ENCODE peak calls at places on chromosomes 16 and 17, in six cellular contexts. One of them, this sample, is unnamed.

GRCh38 chr16:47144559-47144877 is 773 bp upstream of the NETO2 start:
- DNase-seq in thoracic aorta: no peak
- DNase-seq in MM.1S: no peak
- DNase-seq in nephron progenitor cell: no peak
- DNase-seq in ovary: no peak
- DNase-seq in transverse colon: no peak
- DNase-seq in this sample: no peak

GRCh38 chr16:56930516-56931252 is 1.3 kb upstream of the HERPUD1 start:
- DNase-seq in transverse colon: peak
- DNase-seq in nephron progenitor cell: no peak
- DNase-seq in MM.1S: peak
- DNase-seq in thoracic aorta: no peak
- DNase-seq in ovary: no peak
- DNase-seq in this sample: no peak

GRCh38 chr17:28747046-28747691 is 3.4 kb downstream of the TRAF4 start:
- DNase-seq in MM.1S: no peak
- DNase-seq in ovary: no peak
- DNase-seq in thoracic aorta: no peak
- DNase-seq in transverse colon: peak
- DNase-seq in nephron progenitor cell: no peak
- DNase-seq in this sample: no peak

GRCh38 chr17:67503184-67503583 is 126.1 kb downstream of the PITPNC1 start:
- DNase-seq in ovary: no peak
- DNase-seq in thoracic aorta: no peak
- DNase-seq in MM.1S: no peak
- DNase-seq in transverse colon: no peak
- DNase-seq in nephron progenitor cell: no peak
- DNase-seq in this sample: peak

GRCh38 chr16:52863000-52863399 is 189.7 kb downstream of the CHD9NB start:
- DNase-seq in MM.1S: no peak
- DNase-seq in transverse colon: no peak
- DNase-seq in nephron progenitor cell: no peak
- DNase-seq in thoracic aorta: no peak
- DNase-seq in ovary: no peak
- DNase-seq in this sample: no peak

GRCh38 chr16:61471737-61472136 is 564.5 kb downstream of the CDH8 start:
- DNase-seq in transverse colon: no peak
- DNase-seq in nephron progenitor cell: no peak
- DNase-seq in thoracic aorta: no peak
- DNase-seq in MM.1S: no peak
- DNase-seq in ovary: no peak
- DNase-seq in this sample: no peak

GRCh38 chr16:65737831-65738230 is 616.0 kb upstream of the CDH11 start:
- DNase-seq in thoracic aorta: no peak
- DNase-seq in ovary: no peak
- DNase-seq in transverse colon: no peak
- DNase-seq in MM.1S: no peak
- DNase-seq in nephron progenitor cell: no peak
- DNase-seq in this sample: no peak

GRCh38 chr16:85250609-85251223 is 138.4 kb upstream of the CIBAR2 start:
- DNase-seq in transverse colon: no peak
- DNase-seq in thoracic aorta: no peak
- DNase-seq in MM.1S: no peak
- DNase-seq in nephron progenitor cell: no peak
- DNase-seq in ovary: no peak
- DNase-seq in this sample: no peak

GRCh38 chr17:33603794-33604193 is 310.7 kb upstream of the ASIC2 start:
- DNase-seq in ovary: no peak
- DNase-seq in thoracic aorta: no peak
- DNase-seq in transverse colon: no peak
- DNase-seq in MM.1S: no peak
- DNase-seq in nephron progenitor cell: no peak
- DNase-seq in this sample: no peak

GRCh38 chr17:17897442-17897841 is 60.7 kb upstream of the SREBF1 start:
- DNase-seq in thoracic aorta: no peak
- DNase-seq in transverse colon: no peak
- DNase-seq in MM.1S: peak
- DNase-seq in nephron progenitor cell: no peak
- DNase-seq in ovary: no peak
- DNase-seq in this sample: no peak

GRCh38 chr17:3935140-3935542 is 18.9 kb upstream of the P2RX1 start:
- DNase-seq in transverse colon: peak
- DNase-seq in MM.1S: no peak
- DNase-seq in nephron progenitor cell: peak
- DNase-seq in thoracic aorta: no peak
- DNase-seq in ovary: peak
- DNase-seq in this sample: peak

GRCh38 chr16:88970539-88971065 is 6.4 kb downstream of the CBFA2T3 start:
- DNase-seq in nephron progenitor cell: no peak
- DNase-seq in ovary: no peak
- DNase-seq in thoracic aorta: no peak
- DNase-seq in transverse colon: no peak
- DNase-seq in MM.1S: no peak
- DNase-seq in this sample: no peak

GRCh38 chr16:85465328-85466307 is 147.5 kb upstream of the GSE1 start:
- DNase-seq in nephron progenitor cell: no peak
- DNase-seq in ovary: peak
- DNase-seq in MM.1S: no peak
- DNase-seq in thoracic aorta: no peak
- DNase-seq in transverse colon: no peak
- DNase-seq in this sample: no peak

GRCh38 chr16:75931043-75931442 is 204.8 kb upstream of the CPHXL start:
- DNase-seq in nephron progenitor cell: no peak
- DNase-seq in thoracic aorta: no peak
- DNase-seq in transverse colon: no peak
- DNase-seq in MM.1S: no peak
- DNase-seq in ovary: no peak
- DNase-seq in this sample: no peak

GRCh38 chr16:51440096-51440495 is 289.0 kb upstream of the SALL1 start:
- DNase-seq in nephron progenitor cell: no peak
- DNase-seq in MM.1S: no peak
- DNase-seq in transverse colon: no peak
- DNase-seq in ovary: no peak
- DNase-seq in thoracic aorta: no peak
- DNase-seq in this sample: no peak

GRCh38 chr17:58187063-58187462 is 5.5 kb upstream of the EPX start:
- DNase-seq in MM.1S: no peak
- DNase-seq in thoracic aorta: no peak
- DNase-seq in ovary: no peak
- DNase-seq in transverse colon: no peak
- DNase-seq in nephron progenitor cell: no peak
- DNase-seq in this sample: no peak

GRCh38 chr16:7333326-7333725 is 681 bp downstream of the RBFOX1 start:
- DNase-seq in MM.1S: no peak
- DNase-seq in ovary: no peak
- DNase-seq in thoracic aorta: no peak
- DNase-seq in transverse colon: no peak
- DNase-seq in nephron progenitor cell: no peak
- DNase-seq in this sample: no peak

GRCh38 chr17:56943505-56944125 is 17.2 kb downstream of the COIL start:
- DNase-seq in MM.1S: no peak
- DNase-seq in nephron progenitor cell: no peak
- DNase-seq in transverse colon: no peak
- DNase-seq in ovary: no peak
- DNase-seq in thoracic aorta: no peak
- DNase-seq in this sample: peak

GRCh38 chr16:88618182-88618955 is 20.0 kb upstream of the IL17C start:
- DNase-seq in nephron progenitor cell: no peak
- DNase-seq in ovary: no peak
- DNase-seq in transverse colon: no peak
- DNase-seq in thoracic aorta: no peak
- DNase-seq in MM.1S: no peak
- DNase-seq in this sample: no peak

GRCh38 chr17:28828294-28829040 is 14.1 kb downstream of the FAM222B start:
- DNase-seq in thoracic aorta: no peak
- DNase-seq in nephron progenitor cell: no peak
- DNase-seq in ovary: peak
- DNase-seq in MM.1S: no peak
- DNase-seq in transverse colon: no peak
- DNase-seq in this sample: no peak

GRCh38 chr16:80592273-80592672 is 51.5 kb downstream of the DYNLRB2 start:
- DNase-seq in MM.1S: no peak
- DNase-seq in transverse colon: no peak
- DNase-seq in nephron progenitor cell: no peak
- DNase-seq in thoracic aorta: no peak
- DNase-seq in ovary: no peak
- DNase-seq in this sample: no peak

GRCh38 chr17:50911890-50912289 is 45.7 kb upstream of the TOB1 start:
- DNase-seq in thoracic aorta: no peak
- DNase-seq in MM.1S: no peak
- DNase-seq in ovary: no peak
- DNase-seq in nephron progenitor cell: no peak
- DNase-seq in transverse colon: no peak
- DNase-seq in this sample: no peak
- TF ChIP-seq CTCF in thoracic aorta: no peak
- TF ChIP-seq CTCF in MM.1S: no peak
- TF ChIP-seq CTCF in ovary: no peak
- TF ChIP-seq CTCF in nephron progenitor cell: no peak
- TF ChIP-seq CTCF in transverse colon: no peak
- TF ChIP-seq CTCF in this sample: peak

GRCh38 chr17:81438024-81438664 is 42.9 kb downstream of the BAHCC1 start:
- DNase-seq in MM.1S: no peak
- DNase-seq in thoracic aorta: no peak
- DNase-seq in ovary: no peak
- DNase-seq in nephron progenitor cell: no peak
- DNase-seq in transverse colon: no peak
- DNase-seq in this sample: no peak

GRCh38 chr17:81442791-81443190 is 47.5 kb downstream of the BAHCC1 start:
- DNase-seq in MM.1S: no peak
- DNase-seq in transverse colon: no peak
- DNase-seq in ovary: no peak
- DNase-seq in thoracic aorta: no peak
- DNase-seq in nephron progenitor cell: no peak
- DNase-seq in this sample: no peak

GRCh38 chr17:81438688-81439087 is 43.4 kb downstream of the BAHCC1 start:
- DNase-seq in MM.1S: no peak
- DNase-seq in ovary: no peak
- DNase-seq in thoracic aorta: no peak
- DNase-seq in nephron progenitor cell: no peak
- DNase-seq in transverse colon: no peak
- DNase-seq in this sample: no peak

GRCh38 chr17:81439926-81440450 is 44.7 kb downstream of the BAHCC1 start:
- DNase-seq in transverse colon: no peak
- DNase-seq in nephron progenitor cell: no peak
- DNase-seq in ovary: no peak
- DNase-seq in MM.1S: no peak
- DNase-seq in thoracic aorta: no peak
- DNase-seq in this sample: no peak

GRCh38 chr17:81440511-81441244 is 45.4 kb downstream of the BAHCC1 start:
- DNase-seq in thoracic aorta: no peak
- DNase-seq in nephron progenitor cell: peak
- DNase-seq in transverse colon: no peak
- DNase-seq in MM.1S: peak
- DNase-seq in ovary: no peak
- DNase-seq in this sample: peak
- TF ChIP-seq CTCF in thoracic aorta: no peak
- TF ChIP-seq CTCF in nephron progenitor cell: peak
- TF ChIP-seq CTCF in transverse colon: no peak
- TF ChIP-seq CTCF in MM.1S: peak
- TF ChIP-seq CTCF in ovary: no peak
- TF ChIP-seq CTCF in this sample: peak

DNA sequence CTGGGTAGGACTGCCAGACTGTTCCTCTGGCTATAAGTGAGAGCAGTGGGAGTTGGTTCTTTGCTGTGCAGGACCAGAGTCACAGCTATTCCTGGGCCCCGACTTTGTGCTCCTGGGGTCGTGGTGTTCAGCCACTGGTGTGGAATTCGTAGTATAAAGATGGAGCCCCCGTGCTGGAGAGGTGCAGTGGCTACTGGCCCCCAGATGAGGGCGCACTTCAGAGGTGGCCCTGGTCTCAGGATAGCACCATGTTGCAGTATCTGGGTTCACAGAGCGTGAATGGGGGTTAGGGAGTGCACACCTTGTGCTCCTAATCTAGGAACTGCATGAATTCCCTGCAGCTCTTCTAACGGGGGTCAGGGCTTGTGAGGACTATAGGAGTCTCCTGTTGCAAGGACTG is 21.1 kb downstream of the TANC2 start:
- DNase-seq in thoracic aorta: no peak
- DNase-seq in nephron progenitor cell: peak
- DNase-seq in MM.1S: no peak
- DNase-seq in transverse colon: no peak
- DNase-seq in ovary: no peak
- DNase-seq in this sample: no peak
- TF ChIP-seq CTCF in thoracic aorta: no peak
- TF ChIP-seq CTCF in nephron progenitor cell: no peak
- TF ChIP-seq CTCF in MM.1S: peak
- TF ChIP-seq CTCF in transverse colon: no peak
- TF ChIP-seq CTCF in ovary: no peak
- TF ChIP-seq CTCF in this sample: no peak

GRCh38 chr17:63082273-63082861 is 116.3 kb downstream of the TANC2 start:
- DNase-seq in ovary: no peak
- DNase-seq in nephron progenitor cell: no peak
- DNase-seq in MM.1S: peak
- DNase-seq in transverse colon: no peak
- DNase-seq in thoracic aorta: no peak
- DNase-seq in this sample: no peak
- TF ChIP-seq CTCF in ovary: no peak
- TF ChIP-seq CTCF in nephron progenitor cell: peak
- TF ChIP-seq CTCF in MM.1S: peak
- TF ChIP-seq CTCF in transverse colon: peak
- TF ChIP-seq CTCF in thoracic aorta: peak
- TF ChIP-seq CTCF in this sample: peak

GRCh38 chr17:4955091-4955490 is 4.2 kb downstream of the ENO3 start:
- DNase-seq in ovary: no peak
- DNase-seq in thoracic aorta: no peak
- DNase-seq in nephron progenitor cell: no peak
- DNase-seq in transverse colon: no peak
- DNase-seq in MM.1S: no peak
- DNase-seq in this sample: no peak

GRCh38 chr17:4958102-4958501 is 7.2 kb downstream of the ENO3 start:
- DNase-seq in ovary: no peak
- DNase-seq in thoracic aorta: no peak
- DNase-seq in nephron progenitor cell: no peak
- DNase-seq in MM.1S: no peak
- DNase-seq in transverse colon: no peak
- DNase-seq in this sample: no peak

GRCh38 chr17:4959261-4959965 is 8.2 kb downstream of the SPAG7 start:
- DNase-seq in ovary: no peak
- DNase-seq in nephron progenitor cell: no peak
- DNase-seq in thoracic aorta: no peak
- DNase-seq in transverse colon: no peak
- DNase-seq in MM.1S: no peak
- DNase-seq in this sample: no peak

GRCh38 chr17:4953461-4953961 is 2.6 kb downstream of the ENO3 start:
- DNase-seq in MM.1S: no peak
- DNase-seq in transverse colon: no peak
- DNase-seq in ovary: no peak
- DNase-seq in nephron progenitor cell: no peak
- DNase-seq in thoracic aorta: no peak
- DNase-seq in this sample: no peak

GRCh38 chr17:4956493-4957061 is 5.7 kb downstream of the ENO3 start:
- DNase-seq in nephron progenitor cell: no peak
- DNase-seq in thoracic aorta: no peak
- DNase-seq in MM.1S: peak
- DNase-seq in ovary: no peak
- DNase-seq in transverse colon: no peak
- DNase-seq in this sample: peak
- TF ChIP-seq CTCF in nephron progenitor cell: no peak
- TF ChIP-seq CTCF in thoracic aorta: no peak
- TF ChIP-seq CTCF in MM.1S: peak
- TF ChIP-seq CTCF in ovary: no peak
- TF ChIP-seq CTCF in transverse colon: no peak
- TF ChIP-seq CTCF in this sample: peak